ENCODE peak calls at places on chromosomes 7 and 10, in ten cellular contexts. G is heart right ventricle, R is tibial artery, P is HFF-Myc, T is pancreas, V is left ventricle myocardium inferior, I is GM13977, B is nephron progenitor cell, N is prostate gland, S is foreskin fibroblast. Y is an unnamed sample.

GRCh38 chr10:75640381-75640780 is 209.0 kb downstream of the LRMDA start:
- DNase-seq in B (no peak), G (no peak), I (no peak), S (no peak), V (no peak), T (no peak), R (no peak), P (no peak), N (no peak), Y (no peak)

GRCh38 chr7:47757946-47758371 is 176.0 kb upstream of the TNS3 start:
- DNase-seq in B (no peak), G (peak; percentile 37), S (peak; percentile 98), P (peak; percentile 21), N (peak; percentile 64), V (peak; percentile 63), R (peak; percentile 96), T (no peak), I (no peak), Y (no peak)

GRCh38 chr7:102874166-102874829 is 38.5 kb upstream of the LRRC17 start:
- DNase-seq in S (peak; percentile 78), B (no peak), G (no peak), V (no peak), P (peak; percentile 46), I (peak; percentile 61), T (no peak), R (no peak), N (no peak), Y (peak; percentile 44)

GRCh38 chr10:79434816-79435215 is 10.6 kb downstream of the ZCCHC24 start:
- DNase-seq in P (no peak), G (no peak), V (no peak), T (no peak), I (no peak), N (no peak), B (no peak), R (peak; percentile 76), S (peak; percentile 86), Y (no peak)

GRCh38 chr10:31721166-31721565 is 207.5 kb downstream of the ARHGAP12 start:
- DNase-seq in I (no peak), T (no peak), P (no peak), G (no peak), V (no peak), S (no peak), B (no peak), N (no peak), R (no peak), Y (no peak)

GRCh38 chr10:75593690-75594556 is 162.5 kb downstream of the LRMDA start:
- DNase-seq in S (no peak), N (no peak), R (no peak), T (no peak), I (no peak), V (no peak), G (no peak), P (no peak), B (peak; percentile 43), Y (no peak)

GRCh38 chr10:79022565-79023488 is 45.9 kb upstream of the ZMIZ1 start:
- DNase-seq in S (no peak), B (peak; percentile 21), I (no peak), G (peak; percentile 69), P (no peak), N (no peak), T (no peak), R (peak; percentile 49), V (peak; percentile 70), Y (peak; percentile 57)

GRCh38 chr7:50446542-50446960 is 3.6 kb downstream of the FIGNL1 start:
- DNase-seq in G (no peak), B (no peak), P (no peak), V (no peak), I (no peak), T (no peak), S (peak; percentile 5), N (no peak), R (no peak), Y (no peak)

GRCh38 chr10:103698266-103698665 is 157.1 kb downstream of the SH3PXD2A start:
- DNase-seq in V (no peak), S (no peak), G (peak; percentile 43), I (no peak), N (no peak), T (no peak), R (no peak), P (no peak), B (no peak), Y (no peak)

GRCh38 chr10:103700436-103700715 is 155.0 kb downstream of the SH3PXD2A start:
- DNase-seq in S (no peak), N (no peak), B (no peak), V (no peak), P (no peak), T (no peak), R (no peak), G (no peak), I (no peak), Y (no peak)

GRCh38 chr10:103697787-103698186 is 157.6 kb downstream of the SH3PXD2A start:
- DNase-seq in I (no peak), T (no peak), N (no peak), P (no peak), R (no peak), B (no peak), G (no peak), V (no peak), S (no peak), Y (no peak)

GRCh38 chr10:103701380-103702222 is 153.8 kb downstream of the SH3PXD2A start:
- DNase-seq in V (no peak), I (no peak), S (no peak), R (no peak), T (no peak), N (no peak), B (no peak), P (no peak), G (no peak), Y (no peak)

DNA sequence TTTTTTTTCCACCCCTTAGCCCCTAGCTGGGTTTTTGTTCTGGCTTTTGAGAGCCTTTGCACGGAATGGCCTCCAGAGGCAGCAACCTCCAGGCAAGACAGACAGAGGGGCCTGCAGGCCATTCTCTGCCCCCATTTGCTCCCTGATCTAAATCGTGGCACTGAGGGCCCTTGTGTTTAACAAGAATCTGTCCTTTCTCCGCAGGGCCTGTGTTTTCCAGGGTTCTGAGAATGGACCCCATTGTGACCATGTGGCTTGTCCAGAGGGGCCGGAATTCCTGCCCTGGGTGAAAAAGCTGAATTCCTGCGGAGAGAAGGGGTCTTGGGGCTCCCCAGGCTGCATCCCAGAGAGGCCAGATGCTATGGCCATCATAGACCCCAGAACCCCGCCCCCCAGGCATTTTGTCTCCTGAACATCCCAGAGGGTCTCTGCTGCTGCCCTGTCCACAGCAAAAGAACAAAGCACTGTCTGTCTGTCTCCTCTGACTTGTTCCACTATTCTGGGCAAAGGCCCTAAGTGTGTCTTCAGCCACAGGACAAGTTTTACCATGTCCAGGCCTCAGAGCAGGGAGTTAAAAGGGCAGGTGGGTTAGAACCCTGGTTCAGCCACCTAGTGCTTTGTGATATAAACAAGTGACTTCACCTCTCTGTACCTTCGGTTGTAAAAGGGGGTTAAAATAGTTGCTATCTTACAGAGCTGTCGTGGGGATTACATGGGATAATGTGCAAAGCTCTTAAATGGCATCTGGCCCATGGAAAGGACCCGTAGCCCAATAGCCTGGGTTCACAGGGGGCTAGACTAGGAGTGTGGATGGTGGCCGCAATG is 155.6 kb downstream of the SH3PXD2A start:
- DNase-seq in R (no peak), N (no peak), S (no peak), G (no peak), V (no peak), P (no peak), B (no peak), T (no peak), I (no peak), Y (no peak)
- TF ChIP-seq CTCF in R (no peak), N (no peak), S (no peak), G (no peak), V (no peak), P (no peak), B (peak; percentile 14), T (no peak), I (no peak), Y (no peak)

DNA sequence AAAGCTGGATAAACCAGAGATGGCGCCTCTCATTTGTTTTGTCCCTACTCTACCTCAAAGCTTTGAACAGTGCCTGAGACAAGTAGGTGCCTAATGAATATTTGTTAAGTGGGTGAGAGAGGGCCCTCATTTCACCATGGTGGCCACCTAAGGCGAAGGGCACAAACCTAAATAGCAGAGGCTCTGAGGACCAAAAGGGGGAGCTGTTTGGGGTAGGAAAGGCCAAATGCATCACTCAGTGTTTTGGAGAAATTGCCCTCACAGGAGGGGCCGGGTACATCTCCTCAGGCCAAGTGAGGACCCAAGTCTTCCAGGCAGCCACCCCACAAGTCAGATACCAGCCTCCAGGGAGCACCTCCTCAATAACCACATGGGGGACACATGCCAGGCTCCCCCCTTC is 14.0 kb downstream of the IMPDH1 start:
- DNase-seq in B (no peak), V (no peak), T (no peak), P (no peak), N (no peak), S (no peak), R (no peak), G (no peak), I (no peak), Y (peak; percentile 37)
- TF ChIP-seq CTCF in B (no peak), V (no peak), T (no peak), P (peak; percentile 26), N (no peak), S (no peak), R (no peak), G (no peak), I (peak; percentile 31), Y (no peak)

GRCh38 chr7:156475666-156476065 is 164.9 kb upstream of the RNF32 start:
- DNase-seq in T (no peak), R (peak; percentile 76), P (no peak), S (peak; percentile 44), B (no peak), V (no peak), G (no peak), I (no peak), N (no peak), Y (no peak)

GRCh38 chr7:156474241-156474743 is 166.3 kb upstream of the RNF32 start:
- DNase-seq in R (no peak), B (no peak), P (no peak), I (no peak), N (no peak), T (no peak), G (no peak), S (peak; percentile 36), V (no peak), Y (no peak)

GRCh38 chr7:156472267-156472666 is 168.3 kb upstream of the RNF32 start:
- DNase-seq in P (no peak), I (no peak), T (no peak), B (no peak), S (no peak), N (no peak), R (no peak), G (no peak), V (no peak), Y (no peak)

GRCh38 chr7:156475179-156475578 is 165.4 kb upstream of the RNF32 start:
- DNase-seq in S (no peak), R (no peak), T (no peak), I (peak; percentile 32), N (no peak), V (no peak), G (no peak), B (no peak), P (no peak), Y (no peak)

GRCh38 chr7:156473476-156474240 is 166.9 kb upstream of the RNF32 start:
- DNase-seq in P (no peak), S (peak; percentile 11), G (no peak), R (no peak), I (peak; percentile 73), V (peak; percentile 23), N (peak; percentile 29), T (peak; percentile 12), B (peak; percentile 53), Y (peak; percentile 67)
- TF ChIP-seq CTCF in P (peak; percentile 36), S (peak; percentile 19), G (peak; percentile 68), R (peak; percentile 17), I (peak; percentile 75), V (peak; percentile 71), N (peak; percentile 74), T (no peak), B (peak; percentile 68), Y (peak; percentile 77)

GRCh38 chr10:91797077-91797690 is 1.0 kb upstream of the TNKS2 start:
- DNase-seq in S (no peak), R (no peak), N (no peak), B (no peak), V (no peak), T (no peak), I (no peak), P (no peak), G (no peak), Y (no peak)

GRCh38 chr10:91799580-91799975 is 1.4 kb downstream of the TNKS2 start:
- DNase-seq in T (no peak), N (no peak), G (no peak), P (no peak), I (no peak), B (no peak), S (peak; percentile 17), V (no peak), R (no peak), Y (no peak)

GRCh38 chr10:91798736-91799579 is 732 bp downstream of the TNKS2 start:
- DNase-seq in V (peak; percentile 32), I (peak; percentile 37), P (peak; percentile 16), S (peak; percentile 32), G (no peak), T (peak; percentile 55), B (no peak), R (peak; percentile 70), N (peak; percentile 22), Y (peak; percentile 46)

GRCh38 chr10:91796332-91797076 is 1.7 kb upstream of the TNKS2 start:
- DNase-seq in G (peak; percentile 19), V (peak; percentile 32), P (no peak), S (peak; percentile 9), T (peak; percentile 43), R (peak; percentile 69), I (peak; percentile 43), N (peak; percentile 44), B (peak; percentile 22), Y (peak; percentile 32)

GRCh38 chr10:91797874-91798735 is at the start of gene TNKS2:
- DNase-seq in N (peak; percentile 90), R (peak; percentile 97), G (peak; percentile 97), S (peak; percentile 98), T (peak; percentile 93), I (peak; percentile 95), B (peak; percentile 97), V (peak; percentile 95), P (peak; percentile 75), Y (peak; percentile 95)
- TF ChIP-seq CTCF in N (no peak), R (no peak), G (peak; percentile 17), S (no peak), T (no peak), I (peak; percentile 4), B (no peak), V (no peak), P (no peak), Y (no peak)

Y was measured in GM13976.